ENCODE peak calls at places on chromosomes 4 and X, in four cellular contexts. One of them, this sample, is unnamed.

GRCh38 chr4:161350946-161351345 is 812.9 kb downstream of the FSTL5 start:
- DNase-seq in GM12878: no peak
- DNase-seq in K562: no peak
- DNase-seq in HepG2: no peak
- DNase-seq in this sample: no peak

GRCh38 chr4:134328741-134329140 is 127.2 kb upstream of the PABPC4L start:
- DNase-seq in GM12878: no peak
- DNase-seq in K562: peak; percentile 6
- DNase-seq in HepG2: no peak
- DNase-seq in this sample: no peak

GRCh38 chr4:2745981-2746806 is 9.9 kb downstream of the TNIP2 start:
- DNase-seq in GM12878: peak; percentile 98
- DNase-seq in K562: no peak
- DNase-seq in HepG2: no peak
- DNase-seq in this sample: no peak

GRCh38 chrX:349196-349595 is 30.6 kb upstream of the GTPBP6 start:
- DNase-seq in GM12878: no peak
- DNase-seq in K562: no peak
- DNase-seq in HepG2: no peak
- DNase-seq in this sample: no peak

GRCh38 chr4:73387552-73387951 is 16.5 kb upstream of the ALB start:
- DNase-seq in GM12878: no peak
- DNase-seq in K562: no peak
- DNase-seq in HepG2: no peak
- DNase-seq in this sample: no peak

GRCh38 chr4:53576218-53576617 is 15.1 kb downstream of the LNX1 start:
- DNase-seq in GM12878: no peak
- DNase-seq in K562: no peak
- DNase-seq in HepG2: no peak
- DNase-seq in this sample: no peak

GRCh38 chrX:109709129-109709631 is 23.9 kb downstream of the ACSL4 start:
- DNase-seq in GM12878: peak; percentile 60
- DNase-seq in K562: no peak
- DNase-seq in HepG2: peak; percentile 82
- DNase-seq in this sample: no peak

GRCh38 chrX:40094041-40094899 is 3.5 kb downstream of the BCOR start:
- DNase-seq in GM12878: no peak
- DNase-seq in K562: no peak
- DNase-seq in HepG2: no peak
- DNase-seq in this sample: peak; percentile 49

GRCh38 chr4:80361329-80361900 is 25.9 kb downstream of the CFAP299 start:
- DNase-seq in GM12878: no peak
- DNase-seq in K562: no peak
- DNase-seq in HepG2: peak; percentile 5
- DNase-seq in this sample: no peak

GRCh38 chr4:7429601-7430078 is 5.1 kb downstream of the PSAPL1 start:
- DNase-seq in GM12878: no peak
- DNase-seq in K562: no peak
- DNase-seq in HepG2: no peak
- DNase-seq in this sample: no peak

GRCh38 chrX:120857240-120857639 is 18.4 kb downstream of the CT47B1 start:
- DNase-seq in GM12878: no peak
- DNase-seq in K562: no peak
- DNase-seq in HepG2: no peak
- DNase-seq in this sample: peak; percentile 72

GRCh38 chr4:10783351-10783750 is 98.8 kb upstream of the CLNK start:
- DNase-seq in GM12878: no peak
- DNase-seq in K562: no peak
- DNase-seq in HepG2: no peak
- DNase-seq in this sample: no peak

GRCh38 chrX:15207994-15208393 is 61.9 kb downstream of the ASB9 start:
- DNase-seq in GM12878: no peak
- DNase-seq in K562: no peak
- DNase-seq in HepG2: no peak
- DNase-seq in this sample: no peak

GRCh38 chr4:145168578-145169187 is 11.7 kb downstream of the OTUD4 start:
- DNase-seq in GM12878: no peak
- DNase-seq in K562: no peak
- DNase-seq in HepG2: no peak
- DNase-seq in this sample: no peak

GRCh38 chr4:113822555-113823290 is 61.2 kb upstream of the CAMK2D start:
- DNase-seq in GM12878: peak; percentile 80
- DNase-seq in K562: no peak
- DNase-seq in HepG2: no peak
- DNase-seq in this sample: no peak

GRCh38 chrX:136880452-136881013 is at the start of gene RBMX:
- DNase-seq in GM12878: peak; percentile 83
- DNase-seq in K562: peak; percentile 95
- DNase-seq in HepG2: peak; percentile 84
- DNase-seq in this sample: peak; percentile 86

GRCh38 chr4:110183643-110184042 is 14.8 kb downstream of the ELOVL6 start:
- DNase-seq in GM12878: no peak
- DNase-seq in K562: no peak
- DNase-seq in HepG2: no peak
- DNase-seq in this sample: no peak

GRCh38 chr4:2076908-2077534 is 17.9 kb downstream of the NAT8L start:
- DNase-seq in GM12878: no peak
- DNase-seq in K562: no peak
- DNase-seq in HepG2: peak; percentile 74
- DNase-seq in this sample: no peak

GRCh38 chr4:60682901-60683300 is 517.2 kb upstream of the ADGRL3 start:
- DNase-seq in GM12878: no peak
- DNase-seq in K562: no peak
- DNase-seq in HepG2: no peak
- DNase-seq in this sample: no peak

GRCh38 chrX:132463411-132463810 is 25.4 kb downstream of the MBNL3 start:
- DNase-seq in GM12878: no peak
- DNase-seq in K562: peak; percentile 39
- DNase-seq in HepG2: no peak
- DNase-seq in this sample: peak; percentile 30

GRCh38 chr4:24792552-24792951 is 2.8 kb upstream of the SOD3 start:
- DNase-seq in GM12878: no peak
- DNase-seq in K562: no peak
- DNase-seq in HepG2: peak; percentile 57
- DNase-seq in this sample: no peak

GRCh38 chr4:41940834-41941233 is 5.6 kb downstream of the TMEM33 start:
- DNase-seq in GM12878: no peak
- DNase-seq in K562: no peak
- DNase-seq in HepG2: no peak
- DNase-seq in this sample: no peak

GRCh38 chr4:1359976-1360375 is 13.0 kb downstream of the UVSSA start:
- DNase-seq in GM12878: no peak
- DNase-seq in K562: no peak
- DNase-seq in HepG2: no peak
- DNase-seq in this sample: no peak

GRCh38 chr4:89316931-89317366 is 9.3 kb upstream of the GPRIN3 start:
- DNase-seq in GM12878: no peak
- DNase-seq in K562: no peak
- DNase-seq in HepG2: no peak
- DNase-seq in this sample: no peak

GRCh38 chr4:136458326-136458725 is 1074.0 kb downstream of the PCDH18 start:
- DNase-seq in GM12878: no peak
- DNase-seq in K562: no peak
- DNase-seq in HepG2: no peak
- DNase-seq in this sample: no peak

GRCh38 chr4:42609051-42609450 is 47.9 kb downstream of the ATP8A1 start:
- DNase-seq in GM12878: no peak
- DNase-seq in K562: no peak
- DNase-seq in HepG2: no peak
- DNase-seq in this sample: no peak

GRCh38 chr4:19999331-19999730 is 252.4 kb upstream of the SLIT2 start:
- DNase-seq in GM12878: no peak
- DNase-seq in K562: no peak
- DNase-seq in HepG2: no peak
- DNase-seq in this sample: no peak

GRCh38 chrX:39930777-39931553 is 166.8 kb downstream of the BCOR start:
- DNase-seq in GM12878: no peak
- DNase-seq in K562: no peak
- DNase-seq in HepG2: no peak
- DNase-seq in this sample: no peak

GRCh38 chr4:8353912-8354453 is 84.4 kb downstream of the HTRA3 start:
- DNase-seq in GM12878: no peak
- DNase-seq in K562: no peak
- DNase-seq in HepG2: no peak
- DNase-seq in this sample: no peak

GRCh38 chr4:858136-858535 is 32.2 kb upstream of the CPLX1 start:
- DNase-seq in GM12878: no peak
- DNase-seq in K562: no peak
- DNase-seq in HepG2: no peak
- DNase-seq in this sample: no peak

GRCh38 chr4:150018257-150018656 is 60.0 kb upstream of the DCLK2 start:
- DNase-seq in GM12878: no peak
- DNase-seq in K562: no peak
- DNase-seq in HepG2: no peak
- DNase-seq in this sample: no peak

GRCh38 chr4:101065935-101066485 is 281.3 kb downstream of the PPP3CA start:
- DNase-seq in GM12878: no peak
- DNase-seq in K562: no peak
- DNase-seq in HepG2: no peak
- DNase-seq in this sample: no peak

GRCh38 chr4:11182031-11182430 is 246.7 kb downstream of the HS3ST1 start:
- DNase-seq in GM12878: no peak
- DNase-seq in K562: no peak
- DNase-seq in HepG2: no peak
- DNase-seq in this sample: no peak

DNA sequence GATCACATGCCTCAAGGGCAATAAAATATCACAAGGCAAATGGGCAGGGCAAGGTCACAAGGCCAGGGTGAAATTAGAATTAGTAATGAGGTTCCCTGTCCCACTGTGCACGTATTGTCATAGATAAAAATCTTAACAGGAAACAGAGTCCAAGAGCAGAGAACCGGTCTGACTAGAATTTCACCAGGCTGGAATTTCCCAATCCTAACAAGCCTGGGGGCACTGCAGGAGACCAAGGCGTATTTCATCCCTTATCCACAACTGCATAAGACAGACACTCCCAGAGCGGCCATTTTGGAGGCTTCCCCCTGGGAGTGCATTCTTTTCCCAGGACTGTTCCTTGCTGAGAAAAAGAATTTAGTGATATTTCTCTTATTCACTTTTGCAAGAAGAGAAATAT is 25.9 kb upstream of the PRDM5 start:
- DNase-seq in GM12878: no peak
- DNase-seq in K562: no peak
- DNase-seq in HepG2: no peak
- DNase-seq in this sample: no peak
- TF ChIP-seq NR2C2 in GM12878: no peak
- TF ChIP-seq NR2C2 in K562: no peak
- TF ChIP-seq NR2C2 in HepG2: no peak
- TF ChIP-seq NR2C2 in this sample: no peak

DNA sequence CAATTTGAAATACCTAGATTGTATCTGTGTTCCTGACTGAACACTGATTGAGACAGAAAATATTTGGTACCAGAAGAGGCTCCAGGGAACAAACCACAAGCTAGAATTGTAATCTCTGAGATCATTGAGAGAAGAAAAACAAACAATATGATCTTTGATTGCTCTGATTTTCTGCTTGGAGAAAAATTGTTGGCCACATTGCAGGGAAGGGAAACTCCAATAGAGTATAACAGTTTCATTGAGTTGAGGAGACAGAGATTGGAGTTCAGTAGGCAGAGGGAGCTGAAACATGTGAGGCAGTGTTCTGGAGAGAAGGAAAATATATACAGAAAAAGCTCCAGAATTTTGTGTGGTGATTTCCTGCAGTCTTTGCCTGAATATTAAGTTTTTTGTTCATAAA is 158.2 kb downstream of the C4orf33 start:
- DNase-seq in GM12878: no peak
- DNase-seq in K562: no peak
- DNase-seq in HepG2: no peak
- DNase-seq in this sample: no peak
- TF ChIP-seq NR2C2 in GM12878: no peak
- TF ChIP-seq NR2C2 in K562: no peak
- TF ChIP-seq NR2C2 in HepG2: no peak
- TF ChIP-seq NR2C2 in this sample: no peak

DNA sequence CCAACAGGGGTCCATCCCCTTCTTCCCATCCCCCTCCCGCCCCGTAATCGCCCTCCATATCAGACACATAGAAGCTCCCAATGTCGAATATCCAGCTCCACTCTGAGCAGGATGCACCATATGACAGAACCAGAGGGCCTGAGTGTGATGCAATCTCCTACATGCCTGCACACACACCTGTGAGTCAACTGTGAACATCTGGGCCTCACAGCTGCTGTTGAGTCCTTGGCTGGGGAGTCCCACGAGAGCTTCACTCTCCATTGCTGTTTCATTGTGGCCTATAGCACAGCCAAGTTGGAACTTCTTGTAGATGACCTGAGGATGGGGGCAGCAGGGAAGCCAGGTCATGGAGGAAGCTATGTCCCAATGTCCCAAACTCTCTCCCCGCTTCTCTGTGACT is 8.2 kb downstream of the SLC38A5 start:
- DNase-seq in GM12878: no peak
- DNase-seq in K562: no peak
- DNase-seq in HepG2: no peak
- DNase-seq in this sample: no peak
- TF ChIP-seq NR2C2 in GM12878: no peak
- TF ChIP-seq NR2C2 in K562: no peak
- TF ChIP-seq NR2C2 in HepG2: no peak
- TF ChIP-seq NR2C2 in this sample: no peak

DNA sequence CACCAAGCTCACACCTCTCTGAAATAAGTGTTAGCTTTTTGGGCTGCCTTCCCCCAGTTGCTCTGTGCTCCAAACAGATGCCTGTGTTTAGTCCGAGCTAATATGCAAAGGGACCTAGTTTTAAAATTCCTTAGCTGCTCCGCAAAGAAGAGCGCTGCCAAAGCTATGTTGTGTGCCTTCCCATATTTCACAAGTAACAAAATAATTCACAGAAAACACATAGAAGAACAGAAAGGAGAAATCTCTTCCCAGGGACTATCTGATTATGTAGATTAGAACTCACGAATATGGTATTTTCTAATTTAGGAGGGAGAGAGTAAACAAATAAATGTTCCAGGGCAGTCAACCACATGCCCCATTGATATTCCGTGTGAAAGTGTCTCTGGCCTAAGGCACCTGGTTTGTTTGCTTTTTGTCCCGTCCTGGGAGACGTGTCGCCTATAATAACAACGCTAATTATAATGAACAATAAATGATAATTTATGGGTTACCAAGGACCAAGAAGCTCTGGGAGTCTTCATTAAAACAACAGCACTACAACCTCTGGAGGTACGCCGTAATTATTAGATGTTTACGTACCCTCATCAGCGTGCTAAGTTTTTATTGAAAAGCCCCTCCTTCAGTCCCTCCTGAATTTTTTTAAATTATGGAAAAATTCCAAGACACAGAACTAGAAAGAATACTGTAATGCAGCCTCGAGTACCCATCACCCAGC is 1.2 kb upstream of the CCNG2 start:
- DNase-seq in GM12878: no peak
- DNase-seq in K562: no peak
- DNase-seq in HepG2: no peak
- DNase-seq in this sample: no peak
- TF ChIP-seq NR2C2 in GM12878: no peak
- TF ChIP-seq NR2C2 in K562: no peak
- TF ChIP-seq NR2C2 in HepG2: no peak
- TF ChIP-seq NR2C2 in this sample: no peak

GRCh38 chr4:183633476-183634058 is 25.4 kb downstream of the RWDD4 start:
- DNase-seq in GM12878: no peak
- DNase-seq in K562: no peak
- DNase-seq in HepG2: no peak
- DNase-seq in this sample: no peak
- TF ChIP-seq NR2C2 in GM12878: no peak
- TF ChIP-seq NR2C2 in K562: no peak
- TF ChIP-seq NR2C2 in HepG2: no peak
- TF ChIP-seq NR2C2 in this sample: no peak

This sample was measured in WTC11.